ENCODE peak calls at places on chromosomes 4 and X, in nine cellular contexts. H is PC-3; I is ascending aorta; E is IMR-90; L is PC-9; T is CD4-positive, alpha-beta memory T cell; K is left ventricle myocardium inferior; C is OCI-LY7; Y is thoracic aorta. B is an unnamed sample.

GRCh38 chr4:24780936-24781538 is 14.3 kb upstream of the SOD3 start:
- DNase-seq in H (no peak), I (no peak), E (no peak), L (no peak), T (no peak), K (no peak), C (no peak), Y (no peak), B (no peak)

GRCh38 chrX:132071260-132071659 is 48.2 kb downstream of the STK26 start:
- DNase-seq in H (peak; percentile 37), I (no peak), E (no peak), L (no peak), T (no peak), K (no peak), C (peak; percentile 9), Y (no peak), B (no peak)

GRCh38 chrX:136896121-136896914 is 15.8 kb upstream of the RBMX start:
- DNase-seq in H (no peak), I (no peak), E (peak; percentile 53), L (no peak), T (no peak), K (no peak), C (no peak), Y (no peak), B (no peak)

GRCh38 chrX:108001218-108001814 is 19.1 kb upstream of the TEX13B start:
- DNase-seq in H (peak; percentile 83), I (no peak), E (peak; percentile 36), L (peak; percentile 46), T (peak; percentile 37), K (no peak), C (peak; percentile 53), Y (no peak), B (no peak)

GRCh38 chr4:126701756-126702155 is 931.0 kb upstream of the INTU start:
- DNase-seq in H (no peak), I (no peak), E (peak; percentile 81), L (no peak), T (no peak), K (peak; percentile 40), C (no peak), Y (no peak), B (no peak)

GRCh38 chrX:118345045-118345400 is 883 bp upstream of the WDR44 start:
- DNase-seq in H (no peak), I (no peak), E (no peak), L (no peak), T (no peak), K (no peak), C (no peak), Y (no peak), B (no peak)

GRCh38 chrX:114626323-114626722 is 42.4 kb downstream of the HTR2C start:
- DNase-seq in H (peak; percentile 39), I (no peak), E (peak; percentile 3), L (no peak), T (no peak), K (no peak), C (no peak), Y (no peak), B (no peak)

GRCh38 chrX:131746491-131746968 is 202.7 kb downstream of the OR13H1 start:
- DNase-seq in H (peak; percentile 91), I (peak; percentile 43), E (peak; percentile 86), L (peak; percentile 67), T (no peak), K (no peak), C (peak; percentile 10), Y (no peak), B (no peak)

GRCh38 chrX:45850197-45850774 is 649.6 kb upstream of the DIPK2B start:
- DNase-seq in H (peak; percentile 45), I (no peak), E (no peak), L (peak; percentile 5), T (peak; percentile 36), K (no peak), C (no peak), Y (no peak), B (no peak)

GRCh38 chr4:52939739-52940138 is 77.6 kb downstream of the RASL11B start:
- DNase-seq in H (no peak), I (no peak), E (no peak), L (no peak), T (no peak), K (no peak), C (no peak), Y (no peak), B (no peak)

GRCh38 chrX:44953734-44954502 is 80.9 kb downstream of the KDM6A start:
- DNase-seq in H (peak; percentile 27), I (no peak), E (no peak), L (no peak), T (no peak), K (no peak), C (no peak), Y (no peak), B (no peak)

GRCh38 chr4:107736924-107737448 is 17.0 kb upstream of the PAPSS1 start:
- DNase-seq in H (peak; percentile 54), I (no peak), E (peak; percentile 57), L (no peak), T (peak; percentile 46), K (no peak), C (peak; percentile 63), Y (no peak), B (peak; percentile 21)

GRCh38 chrX:46461653-46462191 is 83.5 kb downstream of the ZNF674 start:
- DNase-seq in H (no peak), I (no peak), E (no peak), L (no peak), T (no peak), K (no peak), C (peak; percentile 67), Y (no peak), B (no peak)

GRCh38 chr4:144582105-144582850 is 63.7 kb upstream of the HHIP start:
- DNase-seq in H (peak; percentile 93), I (no peak), E (peak; percentile 45), L (peak; percentile 20), T (no peak), K (no peak), C (no peak), Y (no peak), B (no peak)

GRCh38 chr4:183426507-183426906 is 17.9 kb upstream of the CDKN2AIP start:
- DNase-seq in H (no peak), I (no peak), E (no peak), L (no peak), T (no peak), K (no peak), C (no peak), Y (no peak), B (no peak)

GRCh38 chr4:28557755-28558154 is 1697.1 kb downstream of the STIM2 start:
- DNase-seq in H (peak; percentile 54), I (no peak), E (peak; percentile 77), L (no peak), T (no peak), K (no peak), C (no peak), Y (no peak), B (no peak)

GRCh38 chrX:67787196-67787595 is 243.4 kb downstream of the AR start:
- DNase-seq in H (no peak), I (no peak), E (no peak), L (no peak), T (no peak), K (no peak), C (no peak), Y (no peak), B (no peak)

GRCh38 chr4:146124023-146124680 is 51.4 kb upstream of the LSM6 start:
- DNase-seq in H (no peak), I (no peak), E (peak; percentile 0), L (no peak), T (no peak), K (no peak), C (no peak), Y (no peak), B (no peak)

GRCh38 chr4:154478547-154478946 is 13.1 kb downstream of the DCHS2 start:
- DNase-seq in H (no peak), I (no peak), E (no peak), L (no peak), T (no peak), K (no peak), C (no peak), Y (no peak), B (no peak)
- H3K9me3 ChIP-seq in H (no peaks in the 10 kb centered on the region), I (no peaks in the 10 kb centered on the region), E (no peaks in the 10 kb centered on the region), L (no peaks in the 10 kb centered on the region), T (no peaks in the 10 kb centered on the region), K (no peaks in the 10 kb centered on the region), C (no peaks in the 10 kb centered on the region), Y (no peaks in the 10 kb centered on the region), B (no peaks in the 10 kb centered on the region)

DNA sequence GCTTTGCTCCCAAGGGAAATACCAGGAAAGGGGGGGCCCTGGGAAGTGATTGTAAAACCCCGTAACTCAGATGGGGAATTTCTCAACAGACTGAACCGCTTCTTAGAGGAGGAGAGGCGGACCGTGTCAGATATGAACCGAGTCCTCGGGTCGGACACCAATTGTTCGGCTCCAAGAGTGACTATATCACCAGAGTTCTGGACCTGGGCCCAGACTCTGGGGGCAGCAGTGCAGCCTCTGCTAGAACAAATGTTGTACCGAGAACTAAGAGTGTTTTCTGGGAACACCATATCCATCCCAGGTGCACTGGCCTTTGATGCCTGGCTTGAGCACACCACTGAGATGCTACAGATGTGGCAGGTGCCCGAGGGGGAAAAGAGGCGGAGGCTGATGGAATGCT is 1.0 kb downstream of the PNMA3 start:
- DNase-seq in H (no peak), I (no peak), E (no peak), L (no peak), T (no peak), K (no peak), C (no peak), Y (no peak), B (no peak)
- H3K9me3 ChIP-seq in H (no peaks in the 10 kb centered on the region), I (no peaks in the 10 kb centered on the region), E (peaks cover 4% of the 10 kb centered on the region), L (peaks cover 4% of the 10 kb centered on the region), T (no peaks in the 10 kb centered on the region), K (no peaks in the 10 kb centered on the region), C (no peaks in the 10 kb centered on the region), Y (no peaks in the 10 kb centered on the region), B (no peaks in the 10 kb centered on the region)

DNA sequence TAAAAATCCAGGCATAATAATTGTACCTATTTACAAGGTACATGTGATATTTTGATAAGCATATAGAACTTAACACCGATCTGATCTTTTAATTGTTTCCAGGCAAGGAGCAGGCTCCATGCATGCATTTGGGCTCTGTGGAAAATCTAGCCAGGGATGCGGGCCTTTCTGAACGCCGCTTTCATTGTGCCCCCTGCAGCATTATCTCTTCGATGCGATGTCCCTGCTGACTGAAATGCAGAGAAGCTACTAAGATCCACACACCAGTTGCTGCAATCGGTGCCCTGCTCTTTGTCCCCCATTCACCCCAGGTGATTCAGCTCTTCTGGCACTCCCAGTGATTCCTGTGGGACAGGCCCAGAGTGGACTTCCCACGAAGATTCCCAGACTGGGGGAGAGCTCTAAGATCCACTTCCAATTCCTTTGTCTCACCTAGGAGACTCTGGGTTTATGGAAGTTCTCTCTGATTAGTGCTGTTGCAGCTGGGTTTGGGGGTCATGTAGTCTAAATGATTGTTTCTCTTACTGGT is 254.3 kb upstream of the AGA start:
- DNase-seq in H (peak; percentile 6), I (no peak), E (peak; percentile 3), L (no peak), T (no peak), K (no peak), C (no peak), Y (no peak), B (no peak)
- H3K9me3 ChIP-seq in H (no peaks in the 10 kb centered on the region), I (no peaks in the 10 kb centered on the region), E (no peaks in the 10 kb centered on the region), L (no peaks in the 10 kb centered on the region), T (no peaks in the 10 kb centered on the region), K (peaks cover 2% of the 10 kb centered on the region), C (no peaks in the 10 kb centered on the region), Y (no peaks in the 10 kb centered on the region), B (no peaks in the 10 kb centered on the region)

DNA sequence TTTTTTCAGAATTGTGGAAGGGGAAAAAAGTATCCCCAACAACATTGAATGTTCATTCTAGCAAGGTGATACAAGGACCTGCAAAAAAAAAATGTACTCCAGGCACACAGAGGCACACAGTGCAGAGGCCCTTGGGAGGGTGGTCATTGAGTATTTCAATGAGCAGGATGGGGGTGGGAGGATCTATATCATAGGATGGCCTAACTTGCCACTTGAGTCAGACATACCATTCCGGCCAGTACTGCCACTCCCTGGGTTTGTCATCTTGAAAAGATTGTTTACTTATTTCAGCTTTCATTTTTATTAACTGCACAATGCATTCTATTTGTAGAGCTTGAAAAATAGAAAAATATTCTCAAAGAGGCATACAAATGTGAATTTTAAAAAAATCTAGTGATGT is 18.7 kb downstream of the ZNF595 start:
- DNase-seq in H (peak; percentile 3), I (no peak), E (no peak), L (no peak), T (no peak), K (no peak), C (no peak), Y (no peak), B (no peak)
- H3K9me3 ChIP-seq in H (peaks cover 44% of the 10 kb centered on the region), I (peaks cover 84% of the 10 kb centered on the region), E (peaks cover 42% of the 10 kb centered on the region), L (no peaks in the 10 kb centered on the region), T (peaks cover 18% of the 10 kb centered on the region), K (peaks cover 84% of the 10 kb centered on the region), C (peaks cover 28% of the 10 kb centered on the region), Y (peaks cover 76% of the 10 kb centered on the region), B (peaks cover 16% of the 10 kb centered on the region)

B was measured in T-helper 17 cell.